ENCODE peak calls at places on chromosomes 6 and 20, in eight cellular contexts. One of them, this sample, is unnamed.
A peak's percentile ranks its signal among the peaks of the same experiment; 100 is the strongest.

GRCh38 chr6:16754864-16755263 is 6.4 kb downstream of the ATXN1 start:
- DNase-seq in sigmoid colon: no peak
- DNase-seq in A549: no peak
- DNase-seq in tibial nerve: no peak
- DNase-seq in transverse colon: no peak
- DNase-seq in SK-N-SH: no peak
- DNase-seq in stomach: no peak
- DNase-seq in upper lobe of left lung: no peak
- DNase-seq in this sample: no peak

GRCh38 chr20:62860391-62860923 is 1.2 kb downstream of the TCFL5 start:
- DNase-seq in sigmoid colon: no peak
- DNase-seq in A549: no peak
- DNase-seq in tibial nerve: no peak
- DNase-seq in transverse colon: no peak
- DNase-seq in SK-N-SH: no peak
- DNase-seq in stomach: no peak
- DNase-seq in upper lobe of left lung: no peak
- DNase-seq in this sample: peak; percentile 50

GRCh38 chr20:50676888-50677287 is 14.5 kb downstream of the RIPOR3 start:
- DNase-seq in sigmoid colon: no peak
- DNase-seq in A549: no peak
- DNase-seq in tibial nerve: no peak
- DNase-seq in transverse colon: no peak
- DNase-seq in SK-N-SH: no peak
- DNase-seq in stomach: no peak
- DNase-seq in upper lobe of left lung: no peak
- DNase-seq in this sample: no peak

GRCh38 chr6:42010185-42010872 is 40.0 kb upstream of the TAF8 start:
- DNase-seq in sigmoid colon: no peak
- DNase-seq in A549: no peak
- DNase-seq in tibial nerve: no peak
- DNase-seq in transverse colon: no peak
- DNase-seq in SK-N-SH: no peak
- DNase-seq in stomach: peak; percentile 21
- DNase-seq in upper lobe of left lung: no peak
- DNase-seq in this sample: no peak

GRCh38 chr6:154536922-154537449 is 26.5 kb upstream of the CNKSR3 start:
- DNase-seq in sigmoid colon: no peak
- DNase-seq in A549: no peak
- DNase-seq in tibial nerve: no peak
- DNase-seq in transverse colon: no peak
- DNase-seq in SK-N-SH: no peak
- DNase-seq in stomach: no peak
- DNase-seq in upper lobe of left lung: no peak
- DNase-seq in this sample: no peak

GRCh38 chr20:2042400-2042799 is 48.5 kb upstream of the PDYN start:
- DNase-seq in sigmoid colon: no peak
- DNase-seq in A549: no peak
- DNase-seq in tibial nerve: no peak
- DNase-seq in transverse colon: no peak
- DNase-seq in SK-N-SH: no peak
- DNase-seq in stomach: no peak
- DNase-seq in upper lobe of left lung: no peak
- DNase-seq in this sample: no peak

GRCh38 chr6:19836799-19837510 is at the start of gene ID4:
- DNase-seq in sigmoid colon: peak; percentile 98
- DNase-seq in A549: peak; percentile 78
- DNase-seq in tibial nerve: peak; percentile 84
- DNase-seq in transverse colon: peak; percentile 90
- DNase-seq in SK-N-SH: peak; percentile 90
- DNase-seq in stomach: peak; percentile 89
- DNase-seq in upper lobe of left lung: peak; percentile 97
- DNase-seq in this sample: peak; percentile 96

GRCh38 chr20:50190251-50191064 is at the start of gene CEBPB:
- DNase-seq in sigmoid colon: peak; percentile 97
- DNase-seq in A549: peak; percentile 88
- DNase-seq in tibial nerve: peak; percentile 83
- DNase-seq in transverse colon: peak; percentile 92
- DNase-seq in SK-N-SH: peak; percentile 100
- DNase-seq in stomach: peak; percentile 94
- DNase-seq in upper lobe of left lung: peak; percentile 98
- DNase-seq in this sample: peak; percentile 95

GRCh38 chr6:127366281-127367022 is 23.0 kb upstream of the ECHDC1 start:
- DNase-seq in sigmoid colon: peak; percentile 75
- DNase-seq in A549: peak; percentile 89
- DNase-seq in tibial nerve: no peak
- DNase-seq in transverse colon: no peak
- DNase-seq in SK-N-SH: no peak
- DNase-seq in stomach: no peak
- DNase-seq in upper lobe of left lung: no peak
- DNase-seq in this sample: no peak

GRCh38 chr6:106114492-106114891 is 28.4 kb downstream of the PRDM1 start:
- DNase-seq in sigmoid colon: no peak
- DNase-seq in A549: no peak
- DNase-seq in tibial nerve: no peak
- DNase-seq in transverse colon: no peak
- DNase-seq in SK-N-SH: no peak
- DNase-seq in stomach: no peak
- DNase-seq in upper lobe of left lung: no peak
- DNase-seq in this sample: no peak

GRCh38 chr20:5715068-5715841 is 34.9 kb upstream of the SHLD1 start:
- DNase-seq in sigmoid colon: no peak
- DNase-seq in A549: no peak
- DNase-seq in tibial nerve: no peak
- DNase-seq in transverse colon: no peak
- DNase-seq in SK-N-SH: no peak
- DNase-seq in stomach: no peak
- DNase-seq in upper lobe of left lung: no peak
- DNase-seq in this sample: no peak

GRCh38 chr20:62677678-62678077 is 31.0 kb upstream of the NTSR1 start:
- DNase-seq in sigmoid colon: no peak
- DNase-seq in A549: no peak
- DNase-seq in tibial nerve: no peak
- DNase-seq in transverse colon: no peak
- DNase-seq in SK-N-SH: no peak
- DNase-seq in stomach: no peak
- DNase-seq in upper lobe of left lung: peak; percentile 62
- DNase-seq in this sample: no peak

GRCh38 chr20:62805711-62806382 is 1.2 kb downstream of the OGFR start:
- DNase-seq in sigmoid colon: no peak
- DNase-seq in A549: no peak
- DNase-seq in tibial nerve: no peak
- DNase-seq in transverse colon: no peak
- DNase-seq in SK-N-SH: no peak
- DNase-seq in stomach: no peak
- DNase-seq in upper lobe of left lung: peak; percentile 83
- DNase-seq in this sample: peak; percentile 68

GRCh38 chr20:25279403-25279802 is 31.5 kb downstream of the PYGB start:
- DNase-seq in sigmoid colon: no peak
- DNase-seq in A549: no peak
- DNase-seq in tibial nerve: no peak
- DNase-seq in transverse colon: peak; percentile 16
- DNase-seq in SK-N-SH: no peak
- DNase-seq in stomach: no peak
- DNase-seq in upper lobe of left lung: no peak
- DNase-seq in this sample: peak; percentile 2

GRCh38 chr6:24899647-24900325 is 36.0 kb downstream of the RIPOR2 start:
- DNase-seq in sigmoid colon: no peak
- DNase-seq in A549: no peak
- DNase-seq in tibial nerve: no peak
- DNase-seq in transverse colon: no peak
- DNase-seq in SK-N-SH: no peak
- DNase-seq in stomach: no peak
- DNase-seq in upper lobe of left lung: no peak
- DNase-seq in this sample: no peak

GRCh38 chr6:7681449-7681848 is 44.5 kb upstream of the BMP6 start:
- DNase-seq in sigmoid colon: no peak
- DNase-seq in A549: no peak
- DNase-seq in tibial nerve: no peak
- DNase-seq in transverse colon: no peak
- DNase-seq in SK-N-SH: no peak
- DNase-seq in stomach: no peak
- DNase-seq in upper lobe of left lung: no peak
- DNase-seq in this sample: no peak

GRCh38 chr20:62759981-62760431 is 36.3 kb upstream of the MRGBP start:
- DNase-seq in sigmoid colon: no peak
- DNase-seq in A549: no peak
- DNase-seq in tibial nerve: no peak
- DNase-seq in transverse colon: no peak
- DNase-seq in SK-N-SH: no peak
- DNase-seq in stomach: no peak
- DNase-seq in upper lobe of left lung: peak; percentile 77
- DNase-seq in this sample: no peak

GRCh38 chr6:93550551-93551276 is 131.4 kb upstream of the EPHA7 start:
- DNase-seq in sigmoid colon: no peak
- DNase-seq in A549: no peak
- DNase-seq in tibial nerve: no peak
- DNase-seq in transverse colon: no peak
- DNase-seq in SK-N-SH: no peak
- DNase-seq in stomach: no peak
- DNase-seq in upper lobe of left lung: no peak
- DNase-seq in this sample: no peak

GRCh38 chr6:142489722-142490610 is 188.2 kb downstream of the ADGRG6 start:
- DNase-seq in sigmoid colon: no peak
- DNase-seq in A549: no peak
- DNase-seq in tibial nerve: no peak
- DNase-seq in transverse colon: no peak
- DNase-seq in SK-N-SH: no peak
- DNase-seq in stomach: no peak
- DNase-seq in upper lobe of left lung: no peak
- DNase-seq in this sample: no peak

GRCh38 chr6:88167625-88167937 is 1.4 kb upstream of the CNR1 start:
- DNase-seq in sigmoid colon: no peak
- DNase-seq in A549: no peak
- DNase-seq in tibial nerve: no peak
- DNase-seq in transverse colon: no peak
- DNase-seq in SK-N-SH: no peak
- DNase-seq in stomach: no peak
- DNase-seq in upper lobe of left lung: no peak
- DNase-seq in this sample: no peak
- H3K4me3 ChIP-seq in sigmoid colon: peak overlapping the region; percentile 72
- H3K4me3 ChIP-seq in A549: no peak overlapping the region
- H3K4me3 ChIP-seq in tibial nerve: peak overlapping the region; percentile 64
- H3K4me3 ChIP-seq in transverse colon: no peak overlapping the region
- H3K4me3 ChIP-seq in SK-N-SH: no peak overlapping the region
- H3K4me3 ChIP-seq in stomach: peak overlapping the region; percentile 70
- H3K4me3 ChIP-seq in upper lobe of left lung: peak overlapping the region; percentile 62
- H3K4me3 ChIP-seq in this sample: peak overlapping the region; percentile 47

GRCh38 chr6:112618796-112619195 is 271.7 kb downstream of the RFPL4B start:
- DNase-seq in sigmoid colon: no peak
- DNase-seq in A549: no peak
- DNase-seq in tibial nerve: no peak
- DNase-seq in transverse colon: no peak
- DNase-seq in SK-N-SH: peak; percentile 11
- DNase-seq in stomach: no peak
- DNase-seq in upper lobe of left lung: no peak
- DNase-seq in this sample: peak; percentile 37
- TF ChIP-seq EP300 in sigmoid colon: no peak
- TF ChIP-seq EP300 in A549: no peak
- TF ChIP-seq EP300 in tibial nerve: no peak
- TF ChIP-seq EP300 in transverse colon: no peak
- TF ChIP-seq EP300 in SK-N-SH: no peak
- TF ChIP-seq EP300 in stomach: no peak
- TF ChIP-seq EP300 in upper lobe of left lung: no peak
- TF ChIP-seq EP300 in this sample: no peak

GRCh38 chr6:126235363-126235762 is 104.6 kb upstream of the CENPW start:
- DNase-seq in sigmoid colon: no peak
- DNase-seq in A549: no peak
- DNase-seq in tibial nerve: no peak
- DNase-seq in transverse colon: no peak
- DNase-seq in SK-N-SH: no peak
- DNase-seq in stomach: no peak
- DNase-seq in upper lobe of left lung: no peak
- DNase-seq in this sample: no peak

GRCh38 chr6:126228001-126228791 is 111.7 kb upstream of the CENPW start:
- DNase-seq in sigmoid colon: no peak
- DNase-seq in A549: no peak
- DNase-seq in tibial nerve: no peak
- DNase-seq in transverse colon: no peak
- DNase-seq in SK-N-SH: peak; percentile 73
- DNase-seq in stomach: no peak
- DNase-seq in upper lobe of left lung: no peak
- DNase-seq in this sample: no peak

DNA sequence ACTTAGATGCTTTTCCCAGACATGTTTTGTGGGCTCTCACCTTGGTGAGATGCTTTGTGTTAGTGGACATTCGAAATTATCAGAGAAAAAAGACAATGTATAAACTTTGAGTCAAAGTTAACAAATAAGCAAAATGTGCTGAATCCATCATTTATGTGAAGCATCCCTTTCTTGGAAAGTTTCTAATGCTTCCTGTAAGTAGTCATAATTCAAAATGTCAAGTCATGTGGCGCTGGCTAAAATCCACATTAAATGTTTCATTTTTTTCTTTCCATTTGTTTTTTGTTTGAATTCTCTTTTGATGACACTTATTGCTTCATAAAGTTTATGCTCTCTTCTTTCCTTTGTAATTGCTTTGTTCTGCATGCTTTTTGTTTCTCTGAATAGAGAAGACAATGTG is 107.2 kb upstream of the CENPW start:
- DNase-seq in sigmoid colon: no peak
- DNase-seq in A549: no peak
- DNase-seq in tibial nerve: no peak
- DNase-seq in transverse colon: no peak
- DNase-seq in SK-N-SH: no peak
- DNase-seq in stomach: no peak
- DNase-seq in upper lobe of left lung: no peak
- DNase-seq in this sample: no peak
- H3K4me1 ChIP-seq in sigmoid colon: peaks cover 4% of the 10 kb centered on the region
- H3K4me1 ChIP-seq in A549: no peaks in the 10 kb centered on the region
- H3K4me1 ChIP-seq in tibial nerve: no peaks in the 10 kb centered on the region
- H3K4me1 ChIP-seq in transverse colon: no peaks in the 10 kb centered on the region
- H3K4me1 ChIP-seq in SK-N-SH: no peaks in the 10 kb centered on the region
- H3K4me1 ChIP-seq in stomach: no peaks in the 10 kb centered on the region
- H3K4me1 ChIP-seq in upper lobe of left lung: no peaks in the 10 kb centered on the region
- H3K4me1 ChIP-seq in this sample: no peaks in the 10 kb centered on the region

DNA sequence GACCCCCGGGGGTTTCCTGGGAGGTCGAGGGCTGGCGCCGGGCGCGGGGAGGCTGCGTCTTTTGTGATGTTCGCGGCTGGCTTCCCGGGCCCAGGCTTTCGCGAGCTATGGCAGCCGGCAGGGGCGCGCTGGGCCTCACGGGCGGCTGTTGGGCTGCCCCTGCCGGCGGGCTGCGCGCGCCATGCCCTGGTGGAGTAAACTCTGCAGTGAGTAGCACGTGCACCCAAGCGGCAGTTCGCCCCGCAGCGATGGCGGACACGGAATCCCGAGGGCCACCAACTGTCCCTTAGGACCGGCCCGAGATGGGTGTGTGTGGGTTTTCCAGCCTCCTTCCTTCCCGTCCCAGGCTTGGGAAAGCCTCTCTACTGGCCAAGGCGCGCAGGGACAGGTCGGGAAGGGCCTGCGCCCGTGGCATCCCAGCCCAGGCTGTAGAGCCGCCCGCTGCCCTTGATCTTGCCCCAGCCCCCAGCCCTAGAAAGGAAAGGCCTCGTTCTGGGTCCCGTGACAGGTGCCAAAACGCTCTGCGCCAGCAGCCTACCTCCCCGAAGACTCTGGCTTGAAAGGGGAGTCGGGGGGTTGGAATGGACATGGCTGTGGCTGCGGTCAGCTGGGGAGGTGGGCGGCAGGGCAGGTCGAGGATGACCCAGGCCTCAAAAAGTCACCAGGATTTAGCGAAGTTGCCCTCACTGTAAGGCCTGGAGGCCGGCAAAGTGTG is 49.7 kb downstream of the ZBTB2 start:
- DNase-seq in sigmoid colon: no peak
- DNase-seq in A549: no peak
- DNase-seq in tibial nerve: no peak
- DNase-seq in transverse colon: no peak
- DNase-seq in SK-N-SH: no peak
- DNase-seq in stomach: no peak
- DNase-seq in upper lobe of left lung: peak; percentile 83
- DNase-seq in this sample: no peak
- H3K4me3 ChIP-seq in sigmoid colon: no peak overlapping the region
- H3K4me3 ChIP-seq in A549: no peak overlapping the region
- H3K4me3 ChIP-seq in tibial nerve: no peak overlapping the region
- H3K4me3 ChIP-seq in transverse colon: no peak overlapping the region
- H3K4me3 ChIP-seq in SK-N-SH: no peak overlapping the region
- H3K4me3 ChIP-seq in stomach: no peak overlapping the region
- H3K4me3 ChIP-seq in upper lobe of left lung: no peak overlapping the region
- H3K4me3 ChIP-seq in this sample: no peak overlapping the region

This sample was measured in ovary.